ENCODE peak calls at places on chromosomes 2 and 18, in four cellular contexts. E is A172, I is EL, C is endothelial cell of umbilical vein. W is an unnamed sample.

GRCh38 chr2:1661891-1662605 is 82.3 kb downstream of the PXDN start:
- DNase-seq in E (no peak), I (no peak), C (no peak), W (no peak)

GRCh38 chr18:49839012-49839411 is 25.7 kb upstream of the ACAA2 start:
- DNase-seq in E (peak), I (peak), C (no peak), W (no peak)

GRCh38 chr18:48106498-48106897 is 176.0 kb upstream of the SMAD2 start:
- DNase-seq in E (no peak), I (no peak), C (no peak), W (no peak)

GRCh38 chr18:77851798-77852197 is 602.1 kb downstream of the GALR1 start:
- DNase-seq in E (no peak), I (no peak), C (no peak), W (no peak)

GRCh38 chr2:130190237-130190636 is 8.0 kb downstream of the TUBA3E start:
- DNase-seq in E (no peak), I (no peak), C (no peak), W (no peak)

GRCh38 chr18:36382854-36383253 is 85.3 kb downstream of the FHOD3 start:
- DNase-seq in E (no peak), I (no peak), C (no peak), W (no peak)

GRCh38 chr2:240216197-240216596 is 75.7 kb upstream of the OTOS start:
- DNase-seq in E (no peak), I (no peak), C (no peak), W (no peak)

GRCh38 chr18:57793630-57793986 is 9.5 kb downstream of the ATP8B1 start:
- DNase-seq in E (no peak), I (no peak), C (peak), W (no peak)

GRCh38 chr2:183996825-183997823 is 601.2 kb upstream of the ZNF804A start:
- DNase-seq in E (no peak), I (no peak), C (no peak), W (no peak)

GRCh38 chr2:74567862-74568261 is 13.3 kb downstream of the DOK1 start:
- DNase-seq in E (peak), I (peak), C (no peak), W (no peak)

GRCh38 chr2:62452701-62453449 is 53.1 kb downstream of the TMEM17 start:
- DNase-seq in E (no peak), I (no peak), C (no peak), W (no peak)

GRCh38 chr2:10530607-10531239 is 82.6 kb upstream of the ODC1 start:
- DNase-seq in E (no peak), I (no peak), C (no peak), W (no peak)

GRCh38 chr2:172518995-172519394 is 36.9 kb upstream of the PDK1 start:
- DNase-seq in E (no peak), I (no peak), C (no peak), W (no peak)

GRCh38 chr2:57160976-57161375 is 885.6 kb upstream of the VRK2 start:
- DNase-seq in E (no peak), I (peak), C (peak), W (no peak)

GRCh38 chr2:30346475-30347169 is 100.4 kb upstream of the LCLAT1 start:
- DNase-seq in E (no peak), I (no peak), C (peak), W (peak)

GRCh38 chr18:6614952-6615351 is 114.6 kb upstream of the ARHGAP28 start:
- DNase-seq in E (no peak), I (peak), C (no peak), W (no peak)

GRCh38 chr2:218216674-218217365 is at the start of gene ARPC2:
- DNase-seq in E (peak), I (peak), C (peak), W (peak)

GRCh38 chr18:50013363-50014138 is 181.4 kb downstream of the MYO5B start:
- DNase-seq in E (no peak), I (peak), C (no peak), W (no peak)

GRCh38 chr2:51706220-51706619 is 674.3 kb upstream of the NRXN1 start:
- DNase-seq in E (no peak), I (no peak), C (no peak), W (no peak)

GRCh38 chr2:164560181-164560792 is 61.0 kb downstream of the GRB14 start:
- DNase-seq in E (peak), I (peak), C (peak), W (peak)

GRCh38 chr2:187826023-187826422 is 271.8 kb upstream of the TFPI start:
- DNase-seq in E (peak), I (peak), C (peak), W (peak)

GRCh38 chr2:20011276-20012031 is 1.0 kb downstream of the MATN3 start:
- DNase-seq in E (no peak), I (no peak), C (no peak), W (no peak)

GRCh38 chr18:24063121-24063731 is 48.7 kb downstream of the TTC39C start:
- DNase-seq in E (peak), I (peak), C (no peak), W (no peak)

GRCh38 chr18:74303936-74304335 is 11.7 kb upstream of the C18orf63 start:
- DNase-seq in E (peak), I (peak), C (no peak), W (no peak)

GRCh38 chr2:72579595-72580180 is 246.1 kb downstream of the EXOC6B start:
- DNase-seq in E (peak), I (peak), C (peak), W (peak)

GRCh38 chr2:197369228-197369945 is 58.8 kb upstream of the ANKRD44 start:
- DNase-seq in E (no peak), I (no peak), C (no peak), W (peak)

GRCh38 chr2:47437287-47437686 is 34.3 kb downstream of the MSH2 start:
- DNase-seq in E (peak), I (peak), C (peak), W (peak)

GRCh38 chr2:109604597-109604996 is 9.2 kb downstream of the SEPTIN10 start:
- DNase-seq in E (peak), I (peak), C (no peak), W (peak)

GRCh38 chr18:45253973-45254372 is 361.3 kb upstream of the SLC14A2 start:
- DNase-seq in E (no peak), I (no peak), C (no peak), W (no peak)

GRCh38 chr2:226777611-226778010 is 22.0 kb downstream of the IRS1 start:
- DNase-seq in E (no peak), I (no peak), C (no peak), W (no peak)

GRCh38 chr2:199219551-199219950 is 238.2 kb downstream of the SATB2 start:
- DNase-seq in E (no peak), I (no peak), C (no peak), W (no peak)

GRCh38 chr2:215879977-215880940 is 133.1 kb downstream of the MREG start:
- DNase-seq in E (no peak), I (no peak), C (no peak), W (no peak)

GRCh38 chr2:203650860-203651613 is 55.4 kb upstream of the CD28 start:
- DNase-seq in E (peak), I (peak), C (peak), W (peak)

GRCh38 chr2:149115781-149116180 is 77.3 kb downstream of the LYPD6B start:
- DNase-seq in E (no peak), I (no peak), C (no peak), W (no peak)

GRCh38 chr2:68908392-68908970 is 37.3 kb upstream of the BMP10 start:
- DNase-seq in E (peak), I (peak), C (peak), W (peak)

W was measured in dermis blood vessel endothelial cell.